ENCODE peak calls at places on chromosomes 4 and X, in seven cellular contexts. M, P, G, V, T, H and N are unnamed samples. For H3K4me1, the result is how much of the 10 kb centered on the place peaks cover.

GRCh38 chr4:42712854-42713253 is 55.9 kb upstream of the ATP8A1 start:
- DNase-seq in M (no peak), G (no peak), H (no peak), P (no peak), V (no peak), T (peak), N (no peak)

GRCh38 chr4:111718763-111719537 is 426.3 kb upstream of the FAM241A start:
- DNase-seq in M (no peak), G (no peak), H (no peak), V (no peak), T (peak), P (no peak), N (no peak)

GRCh38 chr4:184751585-184751956 is 17.7 kb upstream of the CENPU start:
- DNase-seq in G (no peak), P (no peak), H (no peak), T (no peak), V (no peak), M (no peak), N (no peak)

GRCh38 chr4:8732092-8732491 is 139.5 kb downstream of the CPZ start:
- DNase-seq in P (no peak), V (no peak), T (no peak), H (no peak), G (peak), M (no peak), N (no peak)

GRCh38 chr4:94544811-94545210 is 93.1 kb downstream of the PDLIM5 start:
- DNase-seq in V (no peak), G (no peak), H (no peak), P (no peak), M (no peak), T (no peak), N (no peak)

GRCh38 chr4:140497776-140498636 is at the start of gene MGAT4D:
- DNase-seq in T (peak), V (peak), M (no peak), H (no peak), P (no peak), G (no peak), N (peak)

GRCh38 chr4:93152461-93152860 is 676.1 kb upstream of the ATOH1 start:
- DNase-seq in G (no peak), H (no peak), P (no peak), T (no peak), V (no peak), M (no peak), N (no peak)

GRCh38 chr4:166003811-166004210 is 130.8 kb downstream of the TLL1 start:
- DNase-seq in P (no peak), H (no peak), M (no peak), G (no peak), V (no peak), T (no peak), N (no peak)

GRCh38 chr4:169416997-169417396 is 146.2 kb upstream of the SH3RF1 start:
- DNase-seq in H (no peak), P (no peak), G (no peak), M (no peak), V (no peak), T (no peak), N (no peak)

GRCh38 chr4:142663828-142664227 is 182.3 kb downstream of the INPP4B start:
- DNase-seq in T (no peak), V (no peak), P (no peak), G (no peak), H (no peak), M (no peak), N (no peak)

GRCh38 chr4:99763635-99764101 is 53.0 kb upstream of the DAPP1 start:
- DNase-seq in P (peak), G (no peak), V (no peak), H (no peak), T (no peak), M (no peak), N (peak)

GRCh38 chr4:140116442-140117104 is 37.4 kb downstream of the MAML3 start:
- DNase-seq in M (no peak), T (no peak), V (no peak), G (no peak), H (no peak), P (no peak), N (no peak)

GRCh38 chrX:149871940-149872339 is 9.0 kb upstream of the MAGEA8 start:
- DNase-seq in H (no peak), G (no peak), V (peak), M (no peak), T (peak), P (no peak), N (no peak)

GRCh38 chr4:16034010-16034829 is 49.6 kb downstream of the PROM1 start:
- DNase-seq in V (no peak), G (no peak), M (no peak), T (no peak), P (no peak), H (no peak), N (no peak)

GRCh38 chr4:88177981-88178632 is 19.7 kb upstream of the ABCG2 start:
- DNase-seq in H (peak), V (no peak), T (peak), P (no peak), G (peak), M (no peak), N (peak)

GRCh38 chr4:79250887-79251286 is 75.0 kb downstream of the NAA11 start:
- DNase-seq in M (no peak), H (no peak), G (no peak), P (no peak), V (no peak), T (no peak), N (no peak)

GRCh38 chr4:95761441-95761840 is 78.5 kb upstream of the PDHA2 start:
- DNase-seq in M (no peak), H (no peak), V (no peak), P (no peak), G (no peak), T (no peak), N (no peak)

GRCh38 chr4:184854673-184855072 is 28.9 kb upstream of the ACSL1 start:
- DNase-seq in M (no peak), T (no peak), V (no peak), P (no peak), G (peak), H (no peak), N (no peak)

GRCh38 chrX:110743679-110744340 is 51.8 kb downstream of the CHRDL1 start:
- DNase-seq in M (no peak), V (no peak), H (no peak), P (no peak), G (no peak), T (no peak), N (no peak)

GRCh38 chrX:110748256-110748811 is 47.3 kb downstream of the CHRDL1 start:
- DNase-seq in T (no peak), M (no peak), H (no peak), P (no peak), V (no peak), G (no peak), N (no peak)

GRCh38 chrX:110746014-110746413 is 49.6 kb downstream of the CHRDL1 start:
- DNase-seq in M (no peak), G (no peak), P (no peak), V (no peak), T (peak), H (no peak), N (no peak)

GRCh38 chrX:110741213-110741796 is 54.3 kb downstream of the CHRDL1 start:
- DNase-seq in M (no peak), H (no peak), P (no peak), T (no peak), G (no peak), V (no peak), N (no peak)

GRCh38 chrX:110745288-110745687 is 50.3 kb downstream of the CHRDL1 start:
- DNase-seq in P (peak), G (no peak), T (no peak), H (no peak), V (no peak), M (no peak), N (no peak)
- H3K4me1 ChIP-seq in P (under half), G (under half), T (under half), H (under half), V (under half), M (under half), N (under half)

GRCh38 chr4:26864904-26865303 is 4.3 kb downstream of the STIM2 start:
- DNase-seq in T (no peak), V (no peak), M (no peak), P (no peak), G (no peak), H (no peak), N (no peak)
- H3K4me1 ChIP-seq in T (under half), V (under half), M (half or more), P (under half), G (half or more), H (under half), N (under half)

GRCh38 chrX:19886888-19887531 is 390 bp downstream of the SH3KBP1 start:
- DNase-seq in T (peak), G (peak), H (no peak), P (no peak), V (peak), M (peak), N (peak)

GRCh38 chrX:19883878-19884277 is 3.5 kb downstream of the SH3KBP1 start:
- DNase-seq in T (no peak), G (peak), H (no peak), M (no peak), V (no peak), P (no peak), N (no peak)

GRCh38 chrX:19886375-19886774 is 1.0 kb downstream of the SH3KBP1 start:
- DNase-seq in G (no peak), P (no peak), T (peak), M (no peak), H (no peak), V (no peak), N (no peak)

GRCh38 chrX:19888419-19888879 is 1.0 kb upstream of the SH3KBP1 start:
- DNase-seq in H (no peak), M (no peak), P (peak), G (no peak), V (peak), T (peak), N (no peak)

GRCh38 chrX:19885732-19886131 is 1.7 kb downstream of the SH3KBP1 start:
- DNase-seq in V (no peak), T (no peak), G (no peak), M (no peak), H (no peak), P (no peak), N (no peak)
- H3K4me1 ChIP-seq in V (under half), T (under half), G (under half), M (under half), H (under half), P (under half), N (under half)

DNA sequence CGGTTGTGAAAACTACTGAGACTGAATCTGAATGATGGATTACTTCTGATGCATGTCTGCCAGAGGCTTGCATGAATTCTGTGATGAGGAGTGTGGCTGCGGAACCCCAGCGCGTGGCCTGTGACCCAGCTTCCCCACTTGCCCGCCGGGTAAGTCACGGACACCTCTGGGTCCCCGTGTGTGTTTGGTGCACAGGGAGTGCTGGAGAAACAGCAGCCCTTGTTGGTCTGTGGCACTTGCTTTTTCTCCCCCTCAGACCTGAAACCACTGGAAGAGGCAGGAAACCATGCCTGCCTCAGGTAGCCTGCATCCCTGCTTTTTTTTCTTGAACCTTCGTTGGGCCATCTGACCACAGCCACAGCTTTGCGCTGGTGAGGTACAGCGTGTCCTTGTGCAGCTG is 51.9 kb upstream of the TADA2B start:
- DNase-seq in G (no peak), P (no peak), T (no peak), V (no peak), M (no peak), H (no peak), N (no peak)
- H3K4me1 ChIP-seq in G (half or more), P (under half), T (under half), V (under half), M (half or more), H (half or more), N (half or more)

DNA sequence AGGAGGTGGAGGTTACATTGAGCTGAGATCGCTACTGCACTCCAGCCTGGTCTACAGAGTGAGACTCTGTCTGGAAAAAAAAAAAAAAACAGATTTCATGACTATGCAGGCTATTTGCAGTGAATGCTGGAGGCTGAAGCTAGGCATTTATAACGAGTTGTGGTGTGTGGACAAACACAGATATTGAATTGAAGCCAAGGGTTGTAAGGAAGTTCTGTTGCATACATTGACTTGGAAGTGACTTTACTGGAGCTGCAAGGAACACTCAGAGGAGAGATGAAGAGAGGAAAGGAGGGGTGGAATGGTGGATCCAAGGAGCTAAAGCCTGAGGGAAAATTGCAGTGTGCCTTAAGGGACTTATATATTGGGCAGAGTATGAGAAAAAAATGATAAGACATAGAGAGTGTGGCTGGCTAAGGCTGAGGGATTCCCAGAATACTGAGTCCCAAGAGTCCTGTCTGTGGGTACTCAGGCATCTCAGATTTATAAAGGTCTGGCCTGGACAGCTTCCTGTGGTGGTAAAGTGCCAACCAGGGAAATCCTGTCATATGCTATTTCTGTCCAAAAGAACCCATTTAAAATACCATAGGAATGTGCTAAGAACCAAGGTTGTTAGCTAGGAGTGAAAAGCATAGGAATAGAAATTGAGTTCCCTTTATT is 87.8 kb upstream of the GUCY1A1 start:
- DNase-seq in P (no peak), H (no peak), M (no peak), V (no peak), T (no peak), G (no peak), N (no peak)
- H3K4me1 ChIP-seq in P (under half), H (under half), M (under half), V (under half), T (under half), G (under half), N (under half)